ENCODE peak calls at places on chromosomes 4 and X, in six cellular contexts. B is prostate gland, K is psoas muscle, P is suprapubic skin, V is heart right ventricle, Y is colonic mucosa. Z is an unnamed sample.

GRCh38 chr4:188779586-188779985 is 640.3 kb downstream of the TRIML1 start:
- DNase-seq in V (no peak), Y (no peak), B (no peak), K (no peak), P (no peak), Z (peak; percentile 31)

GRCh38 chrX:130680164-130681035 is 222.6 kb downstream of the ENOX2 start:
- DNase-seq in B (no peak), V (no peak), P (no peak), Y (no peak), K (no peak), Z (no peak)

GRCh38 chr4:54683616-54684346 is 26.0 kb downstream of the KIT start:
- DNase-seq in V (no peak), P (no peak), K (no peak), Y (no peak), B (no peak), Z (peak; percentile 18)

GRCh38 chr4:42906906-42907774 is 14.6 kb downstream of the GRXCR1 start:
- DNase-seq in P (no peak), B (peak; percentile 37), V (no peak), Y (no peak), K (no peak), Z (peak; percentile 56)

GRCh38 chrX:40809210-40809609 is 73.9 kb upstream of the MED14 start:
- DNase-seq in Y (no peak), K (no peak), P (no peak), B (no peak), V (no peak), Z (peak; percentile 20)

GRCh38 chr4:142160509-142160908 is 524.1 kb downstream of the IL15 start:
- DNase-seq in Y (no peak), P (no peak), V (no peak), K (no peak), B (no peak), Z (no peak)

GRCh38 chr4:15231265-15232091 is 196.4 kb upstream of the C1QTNF7 start:
- DNase-seq in K (peak; percentile 70), V (peak; percentile 44), B (peak; percentile 77), Y (peak; percentile 84), P (peak; percentile 83), Z (peak; percentile 68)

GRCh38 chrX:148361641-148362040 is 138.8 kb upstream of the AFF2 start:
- DNase-seq in B (no peak), V (no peak), Y (no peak), K (no peak), P (no peak), Z (no peak)

GRCh38 chr4:89000844-89001360 is 56.1 kb downstream of the FAM13A start:
- DNase-seq in B (no peak), K (no peak), P (no peak), V (no peak), Y (peak; percentile 45), Z (peak; percentile 90)

GRCh38 chrX:8919801-8920200 is 114.1 kb downstream of the FAM9B start:
- DNase-seq in P (no peak), B (no peak), Y (no peak), K (no peak), V (no peak), Z (no peak)

GRCh38 chr4:153789741-153790651 is 1.1 kb upstream of the SFRP2 start:
- DNase-seq in P (no peak), Y (no peak), V (no peak), K (no peak), B (no peak), Z (no peak)

GRCh38 chrX:34875204-34875603 is 67.4 kb upstream of the FAM47B start:
- DNase-seq in P (no peak), V (no peak), K (no peak), Y (no peak), B (no peak), Z (peak; percentile 50)

GRCh38 chr4:133151301-133151680 is 2.2 kb downstream of the PCDH10 start:
- DNase-seq in Y (no peak), K (no peak), P (no peak), B (no peak), V (no peak), Z (no peak)

GRCh38 chrX:36431819-36432218 is 512.3 kb downstream of the CFAP47 start:
- DNase-seq in B (no peak), V (no peak), Y (no peak), K (no peak), P (no peak), Z (peak; percentile 62)

GRCh38 chr4:68218044-68218443 is 27.4 kb downstream of the TMPRSS11B start:
- DNase-seq in K (no peak), B (no peak), Y (no peak), P (no peak), V (no peak), Z (peak; percentile 34)

GRCh38 chr4:73447701-73448100 is 11.7 kb downstream of the AFP start:
- DNase-seq in B (no peak), K (no peak), Y (no peak), P (no peak), V (no peak), Z (peak; percentile 37)

GRCh38 chrX:147570483-147570882 is 341.2 kb upstream of the FMR1 start:
- DNase-seq in K (no peak), Y (no peak), B (no peak), V (no peak), P (no peak), Z (no peak)

GRCh38 chr4:23938796-23939195 is 48.9 kb upstream of the PPARGC1A start:
- DNase-seq in B (no peak), P (no peak), K (no peak), Y (no peak), V (no peak), Z (no peak)

GRCh38 chrX:121307441-121307840 is 260.0 kb downstream of the GLUD2 start:
- DNase-seq in V (no peak), K (no peak), Y (no peak), P (no peak), B (no peak), Z (no peak)

GRCh38 chr4:74855879-74856278 is 61.6 kb upstream of the BTC start:
- DNase-seq in V (no peak), K (no peak), Y (no peak), B (no peak), P (no peak), Z (peak; percentile 37)

GRCh38 chrX:129613596-129613995 is 41.2 kb downstream of the APLN start:
- DNase-seq in Y (no peak), P (no peak), V (no peak), B (no peak), K (no peak), Z (peak; percentile 42)

GRCh38 chr4:55086561-55086960 is 38.8 kb downstream of the KDR start:
- DNase-seq in K (no peak), Y (no peak), V (no peak), B (no peak), P (no peak), Z (no peak)

GRCh38 chrX:99761731-99762130 is 648.3 kb downstream of the PCDH19 start:
- DNase-seq in V (no peak), Y (no peak), K (no peak), B (no peak), P (no peak), Z (no peak)

GRCh38 chr4:126960760-126961159 is 672.0 kb upstream of the INTU start:
- DNase-seq in V (no peak), B (no peak), Y (no peak), K (no peak), P (no peak), Z (no peak)

GRCh38 chr4:126955292-126956191 is 677.2 kb upstream of the INTU start:
- DNase-seq in K (no peak), P (no peak), V (no peak), Y (no peak), B (no peak), Z (no peak)

GRCh38 chr4:126956192-126956897 is 676.4 kb upstream of the INTU start:
- DNase-seq in V (no peak), Y (no peak), P (no peak), K (no peak), B (no peak), Z (no peak)

GRCh38 chr4:126958482-126958881 is 674.3 kb upstream of the INTU start:
- DNase-seq in K (no peak), Y (no peak), V (no peak), B (no peak), P (no peak), Z (no peak)

GRCh38 chr4:126957555-126958440 is 675.0 kb upstream of the INTU start:
- DNase-seq in V (no peak), B (no peak), Y (no peak), K (no peak), P (no peak), Z (peak; percentile 34)
- TF ChIP-seq CTCF in V (no peak), B (no peak), Y (no peak), K (no peak), P (no peak), Z (no peak)

GRCh38 chr4:3858046-3858730 is 92.0 kb downstream of the ADRA2C start:
- DNase-seq in Y (no peak), K (no peak), V (no peak), B (no peak), P (no peak), Z (no peak)

GRCh38 chr4:3860061-3860912 is 94.1 kb downstream of the ADRA2C start:
- DNase-seq in Y (no peak), B (no peak), K (no peak), P (no peak), V (no peak), Z (no peak)

GRCh38 chr4:3857316-3857926 is 91.2 kb downstream of the ADRA2C start:
- DNase-seq in K (no peak), Y (no peak), P (no peak), V (no peak), B (no peak), Z (no peak)

GRCh38 chr4:3859571-3859970 is 93.4 kb downstream of the ADRA2C start:
- DNase-seq in B (no peak), V (no peak), P (no peak), K (no peak), Y (no peak), Z (no peak)

GRCh38 chr4:3858765-3859388 is 92.7 kb downstream of the ADRA2C start:
- DNase-seq in V (no peak), P (no peak), Y (no peak), B (no peak), K (no peak), Z (no peak)
- H3K27me3 ChIP-seq in V (peaks cover 70% of the 10 kb centered on the region), P (peaks cover 80% of the 10 kb centered on the region), Y (no peaks in the 10 kb centered on the region), B (peaks cover 9% of the 10 kb centered on the region), K (peaks cover 20% of the 10 kb centered on the region), Z (no peaks in the 10 kb centered on the region)

GRCh38 chr4:176788248-176788647 is 4.5 kb downstream of the VEGFC start:
- DNase-seq in P (no peak), K (no peak), Y (no peak), B (no peak), V (no peak), Z (no peak)

GRCh38 chr4:176788971-176789370 is 3.8 kb downstream of the VEGFC start:
- DNase-seq in P (no peak), K (no peak), B (no peak), V (no peak), Y (no peak), Z (no peak)

GRCh38 chr4:176791591-176792347 is 953 bp downstream of the VEGFC start:
- DNase-seq in B (no peak), Y (no peak), K (peak; percentile 35), P (peak; percentile 64), V (peak; percentile 16), Z (peak; percentile 39)

GRCh38 chr4:176790398-176790797 is 2.3 kb downstream of the VEGFC start:
- DNase-seq in V (no peak), Y (no peak), K (no peak), B (no peak), P (no peak), Z (peak; percentile 43)

GRCh38 chr4:176789955-176790354 is 2.8 kb downstream of the VEGFC start:
- DNase-seq in Y (no peak), P (no peak), B (peak; percentile 26), K (no peak), V (no peak), Z (peak; percentile 86)
- H3K4me3 ChIP-seq in Y (no peak overlapping the region), P (peak overlapping the region; percentile 63), B (no peak overlapping the region), K (peak overlapping the region; percentile 82), V (peak overlapping the region; percentile 80), Z (no peak overlapping the region)

GRCh38 chrX:39445336-39445735 is 644.1 kb downstream of the MID1IP1 start:
- DNase-seq in B (peak; percentile 4), P (no peak), K (no peak), Y (peak; percentile 41), V (no peak), Z (no peak)
- TF ChIP-seq CTCF in B (no peak), P (no peak), K (peak; percentile 14), Y (peak; percentile 32), V (peak; percentile 22), Z (peak; percentile 19)